ENCODE peak calls at places on chromosomes 11 and 22, in five cellular contexts. I is natural killer cell treated with Interleukin-12 subunit alpha and Interleukin-12 subunit beta and Interleukin-15 and Interleukin-18, amount 100 ng/mL, for 72 hours; E is activated T-cell treated with anti-CD3 and anti-CD28 coated beads, Interleukin-2, amount 50 U/mL, for 4 hours; L is activated naive CD4-positive, alpha-beta T cell treated with anti-CD3 and anti-CD28 coated beads, Interleukin-2, amount 50 U/mL, for 72 hours; O is PC-3. Y is an unnamed sample.

GRCh38 chr22:17944205-17944725 is 80.1 kb downstream of the MICAL3 start:
- ATAC-seq in I (no peak), E (no peak), L (no peak), O (no peak), Y (peak; percentile 50)

GRCh38 chr11:26901162-26901561 is 92.8 kb upstream of the FIBIN start:
- ATAC-seq in I (no peak), E (no peak), L (no peak), O (no peak), Y (no peak)

GRCh38 chr11:134686418-134686817 is 274.4 kb upstream of the B3GAT1 start:
- ATAC-seq in I (no peak), E (no peak), L (no peak), O (no peak), Y (no peak)

GRCh38 chr11:113894421-113894996 is 10.1 kb upstream of the HTR3B start:
- ATAC-seq in I (no peak), E (no peak), L (no peak), O (no peak), Y (no peak)

GRCh38 chr11:102513869-102514268 is 16.7 kb downstream of the MMP7 start:
- ATAC-seq in I (no peak), E (no peak), L (no peak), O (no peak), Y (no peak)

GRCh38 chr11:134126197-134126822 is 57.4 kb downstream of the JAM3 start:
- ATAC-seq in I (no peak), E (peak; percentile 63), L (peak; percentile 80), O (peak; percentile 18), Y (peak; percentile 69)

GRCh38 chr11:115699733-115700132 is 195.5 kb upstream of the CADM1 start:
- ATAC-seq in I (no peak), E (no peak), L (no peak), O (no peak), Y (peak; percentile 83)

GRCh38 chr11:70483077-70483861 is 84.9 kb downstream of the CTTN start:
- ATAC-seq in I (no peak), E (no peak), L (no peak), O (peak; percentile 65), Y (peak; percentile 51)

Y was measured in gastroesophageal sphincter.